ENCODE peak calls at places on chromosome 16, in six cellular contexts. K is prostate gland, R is ovary, Y is RWPE1, Q is HCT116, H is natural killer cell. N is an unnamed sample.

GRCh38 chr16:483351-484075 is 44.0 kb upstream of the CAPN15 start:
- DNase-seq in K (no peak), R (no peak), Y (no peak), Q (no peak), H (no peak), N (no peak)

GRCh38 chr16:26149661-26150060 is 457.9 kb downstream of the HS3ST4 start:
- DNase-seq in K (no peak), R (no peak), Y (no peak), Q (no peak), H (no peak), N (no peak)

GRCh38 chr16:19344224-19344801 is 58.8 kb downstream of the CLEC19A start:
- DNase-seq in K (no peak), R (no peak), Y (no peak), Q (no peak), H (no peak), N (no peak)

GRCh38 chr16:70638814-70639792 is 7.3 kb upstream of the IL34 start:
- DNase-seq in K (no peak), R (peak; percentile 64), Y (no peak), Q (no peak), H (no peak), N (no peak)

GRCh38 chr16:1470543-1471251 is 4.1 kb downstream of the CLCN7 start:
- DNase-seq in K (no peak), R (no peak), Y (no peak), Q (no peak), H (no peak), N (no peak)

GRCh38 chr16:49464877-49465504 is 91.4 kb downstream of the C16orf78 start:
- DNase-seq in K (no peak), R (peak; percentile 47), Y (no peak), Q (no peak), H (peak; percentile 14), N (no peak)

GRCh38 chr16:58366247-58367031 is 25.8 kb upstream of the GINS3 start:
- DNase-seq in K (no peak), R (no peak), Y (peak; percentile 59), Q (no peak), H (no peak), N (no peak)

GRCh38 chr16:3095869-3096268 is 3.2 kb downstream of the ZSCAN10 start:
- DNase-seq in K (no peak), R (no peak), Y (no peak), Q (peak; percentile 21), H (peak; percentile 40), N (no peak)

GRCh38 chr16:87267566-87267965 is 49.6 kb downstream of the C16orf95 start:
- DNase-seq in K (no peak), R (no peak), Y (no peak), Q (no peak), H (no peak), N (no peak)

GRCh38 chr16:23967018-23967417 is 131.2 kb downstream of the PRKCB start:
- DNase-seq in K (no peak), R (peak; percentile 74), Y (no peak), Q (no peak), H (no peak), N (no peak)

GRCh38 chr16:54240180-54241125 is 46.1 kb downstream of the IRX3 start:
- DNase-seq in K (no peak), R (no peak), Y (no peak), Q (no peak), H (no peak), N (no peak)

GRCh38 chr16:25151996-25152395 is 40.5 kb downstream of the LCMT1 start:
- DNase-seq in K (no peak), R (no peak), Y (no peak), Q (peak; percentile 87), H (no peak), N (peak; percentile 37)

GRCh38 chr16:54545890-54546476 is 259.4 kb upstream of the IRX3 start:
- DNase-seq in K (no peak), R (no peak), Y (no peak), Q (no peak), H (no peak), N (no peak)

GRCh38 chr16:74307383-74307782 is 10.8 kb downstream of the PSMD7 start:
- DNase-seq in K (no peak), R (no peak), Y (no peak), Q (no peak), H (no peak), N (no peak)

GRCh38 chr16:12614662-12615278 is 188.9 kb downstream of the CPPED1 start:
- DNase-seq in K (no peak), R (no peak), Y (no peak), Q (no peak), H (no peak), N (no peak)

GRCh38 chr16:17270111-17270510 is 200.6 kb downstream of the XYLT1 start:
- DNase-seq in K (no peak), R (peak; percentile 49), Y (no peak), Q (no peak), H (no peak), N (no peak)

GRCh38 chr16:275786-276232 is at the start of gene RGS11:
- DNase-seq in K (no peak), R (no peak), Y (no peak), Q (no peak), H (no peak), N (no peak)

GRCh38 chr16:74580828-74581227 is 26.1 kb downstream of the GLG1 start:
- DNase-seq in K (no peak), R (no peak), Y (no peak), Q (no peak), H (no peak), N (no peak)

GRCh38 chr16:1552129-1552528 is 18.7 kb downstream of the TMEM204 start:
- DNase-seq in K (no peak), R (no peak), Y (no peak), Q (no peak), H (no peak), N (no peak)

GRCh38 chr16:69848635-69849545 is 86.8 kb downstream of the WWP2 start:
- DNase-seq in K (peak; percentile 74), R (peak; percentile 83), Y (no peak), Q (no peak), H (no peak), N (no peak)

GRCh38 chr16:85253127-85253941 is 141.1 kb upstream of the CIBAR2 start:
- DNase-seq in K (peak; percentile 32), R (peak; percentile 71), Y (peak; percentile 47), Q (no peak), H (peak; percentile 73), N (peak; percentile 81)

GRCh38 chr16:1612320-1613111 is at the start of gene CRAMP1:
- DNase-seq in K (no peak), R (no peak), Y (peak; percentile 38), Q (no peak), H (peak; percentile 26), N (peak; percentile 26)

GRCh38 chr16:51222016-51222415 is 70.9 kb upstream of the SALL1 start:
- DNase-seq in K (no peak), R (no peak), Y (no peak), Q (no peak), H (no peak), N (no peak)

GRCh38 chr16:67281536-67282446 is 2.5 kb downstream of the PLEKHG4 start:
- DNase-seq in K (no peak), R (no peak), Y (no peak), Q (no peak), H (no peak), N (no peak)

GRCh38 chr16:728131-728889 is 1.4 kb downstream of the HAGHL start:
- DNase-seq in K (peak; percentile 50), R (no peak), Y (peak; percentile 77), Q (peak; percentile 86), H (peak; percentile 72), N (peak; percentile 72)

DNA sequence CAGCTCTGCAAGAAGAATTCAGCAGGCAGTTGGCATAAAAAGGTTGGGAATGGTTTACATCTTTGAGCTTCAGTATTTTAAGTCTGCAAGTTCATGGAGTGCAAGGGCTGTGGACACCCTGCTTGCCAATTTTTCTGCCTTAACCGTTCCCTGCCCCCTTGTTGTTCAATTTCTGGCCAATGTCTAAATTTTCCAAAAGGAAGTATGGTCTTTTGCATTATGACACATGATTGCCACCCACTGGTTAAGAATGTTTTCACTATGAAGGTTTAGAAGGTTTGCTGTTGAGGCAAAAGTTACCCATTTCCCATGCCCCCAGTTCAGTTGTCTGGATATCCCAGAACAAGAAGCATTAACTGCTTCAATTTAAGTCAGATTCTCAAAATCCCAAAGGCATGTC is 441.9 kb downstream of the CDH13 start:
- DNase-seq in K (no peak), R (no peak), Y (no peak), Q (no peak), H (no peak), N (no peak)
- TF ChIP-seq CTCF in K (no peak), R (no peak), Y (no peak), Q (no peak), H (no peak), N (no peak)

GRCh38 chr16:79658301-79659001 is 57.9 kb upstream of the MAF start:
- DNase-seq in K (peak; percentile 83), R (peak; percentile 41), Y (peak; percentile 88), Q (no peak), H (no peak), N (peak; percentile 84)
- TF ChIP-seq CTCF in K (no peak), R (no peak), Y (no peak), Q (no peak), H (no peak), N (no peak)

GRCh38 chr16:29663020-29663828 is at the start of gene SPN:
- DNase-seq in K (no peak), R (no peak), Y (no peak), Q (no peak), H (no peak), N (no peak)

GRCh38 chr16:29662729-29663019 is 373 bp upstream of the SPN start:
- DNase-seq in K (no peak), R (no peak), Y (no peak), Q (no peak), H (peak; percentile 39), N (no peak)

GRCh38 chr16:29663829-29664132 is 734 bp downstream of the SPN start:
- DNase-seq in K (no peak), R (no peak), Y (no peak), Q (no peak), H (peak; percentile 29), N (no peak)

GRCh38 chr16:29665294-29666077 is 2.4 kb downstream of the SPN start:
- DNase-seq in K (no peak), R (no peak), Y (no peak), Q (no peak), H (peak; percentile 36), N (no peak)

DNA sequence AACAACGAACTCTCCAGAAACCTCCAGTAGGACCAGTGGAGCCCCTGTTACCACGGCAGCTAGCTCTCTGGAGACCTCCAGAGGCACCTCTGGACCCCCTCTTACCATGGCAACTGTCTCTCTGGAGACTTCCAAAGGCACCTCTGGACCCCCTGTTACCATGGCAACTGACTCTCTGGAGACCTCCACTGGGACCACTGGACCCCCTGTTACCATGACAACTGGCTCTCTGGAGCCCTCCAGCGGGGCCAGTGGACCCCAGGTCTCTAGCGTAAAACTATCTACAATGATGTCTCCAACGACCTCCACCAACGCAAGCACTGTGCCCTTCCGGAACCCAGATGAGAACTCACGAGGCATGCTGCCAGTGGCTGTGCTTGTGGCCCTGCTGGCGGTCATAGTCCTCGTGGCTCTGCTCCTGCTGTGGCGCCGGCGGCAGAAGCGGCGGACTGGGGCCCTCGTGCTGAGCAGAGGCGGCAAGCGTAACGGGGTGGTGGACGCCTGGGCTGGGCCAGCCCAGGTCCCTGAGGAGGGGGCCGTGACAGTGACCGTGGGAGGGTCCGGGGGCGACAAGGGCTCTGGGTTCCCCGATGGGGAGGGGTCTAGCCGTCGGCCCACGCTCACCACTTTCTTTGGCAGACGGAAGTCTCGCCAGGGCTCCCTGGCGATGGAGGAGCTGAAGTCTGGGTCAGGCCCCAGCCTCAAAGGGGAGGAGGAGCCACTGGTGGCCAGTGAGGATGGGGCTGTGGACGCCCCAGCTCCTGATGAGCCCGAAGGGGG is 1.3 kb downstream of the SPN start:
- DNase-seq in K (no peak), R (no peak), Y (no peak), Q (no peak), H (peak; percentile 47), N (no peak)
- TF ChIP-seq CTCF in K (no peak), R (no peak), Y (no peak), Q (no peak), H (no peak), N (no peak)

GRCh38 chr16:15509593-15510520 is 75.5 kb downstream of the BMERB1 start:
- DNase-seq in K (no peak), R (no peak), Y (no peak), Q (no peak), H (no peak), N (no peak)
- TF ChIP-seq CTCF in K (no peak), R (no peak), Y (no peak), Q (peak; percentile 32), H (no peak), N (no peak)